ENCODE peak calls at places on chromosomes 3 and 15, in seven cellular contexts. Z, O, N, L, K, G and P are unnamed samples.

GRCh38 chr3:62732183-62732904 is 142.9 kb downstream of the CADPS start:
- DNase-seq in Z (no peak), O (peak; percentile 62), N (no peak), L (no peak), K (no peak), G (no peak), P (no peak)

GRCh38 chr15:92629975-92630626 is 25.5 kb downstream of the FAM174B start:
- DNase-seq in Z (peak; percentile 79), O (no peak), N (no peak), L (no peak), K (no peak), G (peak; percentile 90), P (no peak)

GRCh38 chr15:89352476-89352875 is 17.9 kb upstream of the POLG start:
- DNase-seq in Z (no peak), O (no peak), N (no peak), L (no peak), K (no peak), G (no peak), P (no peak)

GRCh38 chr3:160003520-160004128 is 15.0 kb downstream of the IL12A start:
- DNase-seq in Z (peak; percentile 53), O (peak; percentile 64), N (peak; percentile 31), L (peak; percentile 58), K (peak; percentile 68), G (peak; percentile 68), P (peak; percentile 36)

GRCh38 chr3:21839592-21839991 is 88.6 kb upstream of the ZNF385D start:
- DNase-seq in Z (peak; percentile 50), O (peak; percentile 16), N (peak; percentile 53), L (peak; percentile 95), K (no peak), G (no peak), P (no peak)

GRCh38 chr3:134057006-134057832 is 27.5 kb upstream of the SLCO2A1 start:
- DNase-seq in Z (peak; percentile 20), O (no peak), N (peak; percentile 55), L (peak; percentile 35), K (no peak), G (no peak), P (no peak)

GRCh38 chr3:41338276-41338675 is 139.0 kb downstream of the CTNNB1 start:
- DNase-seq in Z (no peak), O (no peak), N (peak; percentile 30), L (no peak), K (no peak), G (no peak), P (no peak)

GRCh38 chr3:62686486-62686885 is 188.7 kb downstream of the CADPS start:
- DNase-seq in Z (no peak), O (no peak), N (no peak), L (peak; percentile 65), K (no peak), G (no peak), P (no peak)

GRCh38 chr3:185069023-185069422 is 83.8 kb downstream of the C3orf70 start:
- DNase-seq in Z (no peak), O (no peak), N (no peak), L (no peak), K (no peak), G (no peak), P (no peak)

GRCh38 chr3:149375164-149375823 is 2.2 kb downstream of the TM4SF1 start:
- DNase-seq in Z (peak; percentile 30), O (no peak), N (peak; percentile 49), L (peak; percentile 18), K (no peak), G (peak; percentile 72), P (no peak)

GRCh38 chr3:123767564-123768292 is 116.4 kb downstream of the MYLK start:
- DNase-seq in Z (no peak), O (no peak), N (no peak), L (no peak), K (no peak), G (no peak), P (no peak)

GRCh38 chr15:58355352-58355964 is 76.3 kb upstream of the LIPC start:
- DNase-seq in Z (no peak), O (no peak), N (no peak), L (no peak), K (no peak), G (peak; percentile 24), P (peak; percentile 11)

GRCh38 chr3:136343446-136343845 is 93.3 kb downstream of the PCCB start:
- DNase-seq in Z (no peak), O (peak; percentile 45), N (no peak), L (no peak), K (no peak), G (no peak), P (no peak)

GRCh38 chr15:60320365-60320764 is 77.4 kb downstream of the ANXA2 start:
- DNase-seq in Z (no peak), O (no peak), N (no peak), L (no peak), K (no peak), G (no peak), P (no peak)

GRCh38 chr3:13069495-13069894 is 3.7 kb downstream of the IQSEC1 start:
- DNase-seq in Z (no peak), O (no peak), N (no peak), L (no peak), K (no peak), G (no peak), P (peak; percentile 90)

GRCh38 chr3:149401215-149401925 is 23.9 kb upstream of the TM4SF1 start:
- DNase-seq in Z (peak; percentile 65), O (peak; percentile 61), N (peak; percentile 90), L (peak; percentile 87), K (no peak), G (peak; percentile 78), P (no peak)

GRCh38 chr3:160612386-160613115 is 47.2 kb upstream of the KPNA4 start:
- DNase-seq in Z (no peak), O (no peak), N (no peak), L (no peak), K (no peak), G (no peak), P (no peak)

GRCh38 chr15:68126415-68126814 is 72.3 kb downstream of the PIAS1 start:
- DNase-seq in Z (no peak), O (no peak), N (no peak), L (no peak), K (no peak), G (no peak), P (no peak)

GRCh38 chr3:194488007-194488742 is 1.4 kb upstream of the ATP13A3 start:
- DNase-seq in Z (no peak), O (no peak), N (no peak), L (no peak), K (no peak), G (no peak), P (peak; percentile 30)

GRCh38 chr3:194487289-194488006 is 646 bp upstream of the ATP13A3 start:
- DNase-seq in Z (no peak), O (peak; percentile 53), N (no peak), L (no peak), K (peak; percentile 28), G (no peak), P (no peak)

GRCh38 chr3:194491996-194492395 is 5.2 kb upstream of the ATP13A3 start:
- DNase-seq in Z (no peak), O (no peak), N (no peak), L (no peak), K (no peak), G (no peak), P (no peak)

GRCh38 chr3:194486540-194487288 is at the start of gene ATP13A3:
- DNase-seq in Z (peak; percentile 88), O (peak; percentile 97), N (peak; percentile 88), L (peak; percentile 91), K (peak; percentile 94), G (peak; percentile 87), P (peak; percentile 90)

DNA sequence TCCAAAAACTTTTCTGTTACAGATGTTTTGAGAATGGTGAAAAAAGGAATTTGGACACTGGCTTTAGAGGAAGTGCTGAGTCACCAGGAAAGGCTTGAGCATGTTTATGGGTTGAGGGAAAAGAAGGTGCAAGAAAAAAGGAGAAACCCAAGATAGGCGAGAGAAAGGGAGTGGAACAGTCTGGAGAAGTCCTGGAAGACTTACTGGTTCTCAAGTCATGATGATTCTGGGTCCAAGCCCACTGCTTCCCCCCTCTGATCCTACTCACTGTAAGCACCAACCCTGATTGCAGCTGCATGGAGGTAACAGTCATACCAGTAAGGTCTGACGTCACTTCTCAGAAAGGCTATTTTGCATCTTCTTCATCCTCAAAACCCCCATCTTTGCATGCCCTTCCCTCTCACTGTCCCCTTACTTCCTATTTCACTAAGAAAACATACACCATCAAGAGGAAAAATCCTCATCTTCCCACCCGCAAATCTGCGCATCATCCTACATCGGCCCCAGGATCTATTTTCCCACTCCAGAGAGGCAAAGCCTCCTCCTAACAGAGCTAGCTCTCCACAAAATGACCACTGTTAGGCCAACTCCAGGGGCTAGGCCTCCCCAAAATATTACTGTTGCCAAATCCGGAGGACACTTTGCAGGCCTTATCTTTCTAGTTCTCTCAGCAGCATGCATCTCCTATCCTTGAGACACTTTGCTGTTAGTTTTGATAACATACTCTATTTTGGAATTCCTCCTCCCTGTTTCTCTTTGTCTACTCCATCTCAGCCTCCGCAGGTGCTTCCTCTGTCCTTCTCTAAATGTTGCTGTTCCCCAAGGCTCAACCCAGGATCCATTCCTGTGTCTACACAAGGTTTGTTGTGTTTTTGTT is 3.2 kb upstream of the ATP13A3 start:
- DNase-seq in Z (peak; percentile 60), O (no peak), N (peak; percentile 62), L (peak; percentile 56), K (no peak), G (peak; percentile 63), P (no peak)
- H2AFZ ChIP-seq in Z (no peak overlapping the region), O (no peak overlapping the region), N (peak overlapping the region; percentile 78), L (no peak overlapping the region), K (no peak overlapping the region), G (peak overlapping the region; percentile 53), P (no peak overlapping the region)

GRCh38 chr3:64176461-64176996 is 48.7 kb downstream of the PRICKLE2 start:
- DNase-seq in Z (peak; percentile 33), O (no peak), N (peak; percentile 54), L (no peak), K (no peak), G (no peak), P (no peak)
- H2AFZ ChIP-seq in Z (no peak overlapping the region), O (no peak overlapping the region), N (no peak overlapping the region), L (no peak overlapping the region), K (no peak overlapping the region), G (no peak overlapping the region), P (no peak overlapping the region)

GRCh38 chr3:152269423-152270144 is 855 bp downstream of the MBNL1 start:
- DNase-seq in Z (peak; percentile 92), O (peak; percentile 78), N (peak; percentile 94), L (peak; percentile 99), K (peak; percentile 16), G (peak; percentile 82), P (no peak)

GRCh38 chr3:152264378-152264777 is 4.4 kb upstream of the MBNL1 start:
- DNase-seq in Z (no peak), O (no peak), N (no peak), L (no peak), K (no peak), G (no peak), P (no peak)

GRCh38 chr3:152268501-152269422 is at the start of gene MBNL1:
- DNase-seq in Z (peak; percentile 90), O (peak; percentile 85), N (peak; percentile 70), L (peak; percentile 87), K (peak; percentile 82), G (peak; percentile 91), P (peak; percentile 89)

GRCh38 chr3:152267831-152268500 is 763 bp upstream of the MBNL1 start:
- DNase-seq in Z (no peak), O (no peak), N (no peak), L (no peak), K (no peak), G (peak; percentile 58), P (no peak)

GRCh38 chr3:152267319-152267689 is 1.4 kb upstream of the MBNL1 start:
- DNase-seq in Z (no peak), O (no peak), N (no peak), L (no peak), K (no peak), G (peak; percentile 50), P (no peak)
- H2AFZ ChIP-seq in Z (no peak overlapping the region), O (no peak overlapping the region), N (no peak overlapping the region), L (no peak overlapping the region), K (no peak overlapping the region), G (no peak overlapping the region), P (no peak overlapping the region)

GRCh38 chr3:5634411-5634810 is 446.9 kb downstream of the EDEM1 start:
- DNase-seq in Z (no peak), O (no peak), N (no peak), L (no peak), K (no peak), G (no peak), P (no peak)
- H2AFZ ChIP-seq in Z (no peak overlapping the region), O (no peak overlapping the region), N (no peak overlapping the region), L (no peak overlapping the region), K (no peak overlapping the region), G (no peak overlapping the region), P (no peak overlapping the region)